ENCODE peak calls at places on chromosome 19, in ten cellular contexts. A is fibroblast of lung, Y is IMR-90, H is astrocyte of the spinal cord, C is uterus, I is A549, V is body of pancreas, F is psoas muscle, Z is coronary artery, S is fibroblast of the aortic adventitia. B is an unnamed sample.

GRCh38 chr19:31330761-31331160 is 18.5 kb downstream of the TSHZ3 start:
- DNase-seq in A (no peak), Y (no peak), H (no peak), C (peak; percentile 24), I (no peak), V (no peak), F (no peak), Z (no peak), S (no peak), B (no peak)

GRCh38 chr19:17246681-17247425 is 1.1 kb upstream of the NR2F6 start:
- DNase-seq in A (peak; percentile 37), Y (peak; percentile 23), H (peak; percentile 43), C (no peak), I (no peak), V (peak; percentile 61), F (peak; percentile 72), Z (no peak), S (peak; percentile 35), B (no peak)

GRCh38 chr19:30047355-30047895 is 105.4 kb downstream of the URI1 start:
- DNase-seq in A (no peak), Y (no peak), H (no peak), C (no peak), I (no peak), V (no peak), F (no peak), Z (no peak), S (no peak), B (no peak)

GRCh38 chr19:40799558-40800338 is 757 bp downstream of the EGLN2 start:
- DNase-seq in A (no peak), Y (no peak), H (no peak), C (peak; percentile 64), I (no peak), V (no peak), F (peak; percentile 76), Z (no peak), S (no peak), B (no peak)

GRCh38 chr19:45442927-45443461 is 19.3 kb upstream of the ERCC1 start:
- DNase-seq in A (peak; percentile 36), Y (peak; percentile 59), H (peak; percentile 41), C (peak; percentile 61), I (no peak), V (no peak), F (no peak), Z (peak; percentile 89), S (peak; percentile 27), B (peak; percentile 64)

GRCh38 chr19:18655173-18655844 is 18.5 kb downstream of the KLHL26 start:
- DNase-seq in A (no peak), Y (no peak), H (no peak), C (no peak), I (no peak), V (no peak), F (no peak), Z (peak; percentile 73), S (no peak), B (no peak)

GRCh38 chr19:15138427-15138826 is 31.2 kb downstream of the SYDE1 start:
- DNase-seq in A (no peak), Y (peak; percentile 58), H (no peak), C (no peak), I (no peak), V (no peak), F (no peak), Z (no peak), S (no peak), B (peak; percentile 36)

GRCh38 chr19:39350156-39350555 is 7.9 kb downstream of the SAMD4B start:
- DNase-seq in A (no peak), Y (no peak), H (no peak), C (no peak), I (no peak), V (no peak), F (no peak), Z (no peak), S (no peak), B (no peak)

GRCh38 chr19:3570619-3571018 is 2.1 kb upstream of the HMG20B start:
- DNase-seq in A (no peak), Y (no peak), H (no peak), C (no peak), I (no peak), V (no peak), F (no peak), Z (no peak), S (no peak), B (no peak)

GRCh38 chr19:34184880-34185491 is 12.7 kb downstream of the LSM14A start:
- DNase-seq in A (no peak), Y (no peak), H (no peak), C (no peak), I (no peak), V (no peak), F (no peak), Z (no peak), S (peak; percentile 38), B (peak; percentile 28)

GRCh38 chr19:16330368-16330801 is 5.8 kb downstream of the KLF2 start:
- DNase-seq in A (peak; percentile 90), Y (peak; percentile 90), H (peak; percentile 87), C (peak; percentile 75), I (peak; percentile 72), V (peak; percentile 63), F (peak; percentile 84), Z (peak; percentile 94), S (peak; percentile 80), B (peak; percentile 92)

GRCh38 chr19:41402010-41402409 is 4.4 kb downstream of the BCKDHA start:
- DNase-seq in A (no peak), Y (no peak), H (no peak), C (no peak), I (no peak), V (no peak), F (no peak), Z (no peak), S (no peak), B (no peak)

GRCh38 chr19:1037553-1038115 is 2.3 kb upstream of the ABCA7 start:
- DNase-seq in A (no peak), Y (no peak), H (no peak), C (no peak), I (no peak), V (no peak), F (no peak), Z (no peak), S (no peak), B (no peak)

GRCh38 chr19:34998777-34999497 is 1.2 kb upstream of the GRAMD1A start:
- DNase-seq in A (no peak), Y (no peak), H (no peak), C (no peak), I (peak; percentile 91), V (no peak), F (peak; percentile 39), Z (no peak), S (no peak), B (no peak)

GRCh38 chr19:13366529-13367143 is 139.6 kb downstream of the CACNA1A start:
- DNase-seq in A (peak; percentile 13), Y (peak; percentile 31), H (peak; percentile 27), C (no peak), I (peak; percentile 20), V (no peak), F (no peak), Z (no peak), S (peak; percentile 52), B (peak; percentile 58)

DNA sequence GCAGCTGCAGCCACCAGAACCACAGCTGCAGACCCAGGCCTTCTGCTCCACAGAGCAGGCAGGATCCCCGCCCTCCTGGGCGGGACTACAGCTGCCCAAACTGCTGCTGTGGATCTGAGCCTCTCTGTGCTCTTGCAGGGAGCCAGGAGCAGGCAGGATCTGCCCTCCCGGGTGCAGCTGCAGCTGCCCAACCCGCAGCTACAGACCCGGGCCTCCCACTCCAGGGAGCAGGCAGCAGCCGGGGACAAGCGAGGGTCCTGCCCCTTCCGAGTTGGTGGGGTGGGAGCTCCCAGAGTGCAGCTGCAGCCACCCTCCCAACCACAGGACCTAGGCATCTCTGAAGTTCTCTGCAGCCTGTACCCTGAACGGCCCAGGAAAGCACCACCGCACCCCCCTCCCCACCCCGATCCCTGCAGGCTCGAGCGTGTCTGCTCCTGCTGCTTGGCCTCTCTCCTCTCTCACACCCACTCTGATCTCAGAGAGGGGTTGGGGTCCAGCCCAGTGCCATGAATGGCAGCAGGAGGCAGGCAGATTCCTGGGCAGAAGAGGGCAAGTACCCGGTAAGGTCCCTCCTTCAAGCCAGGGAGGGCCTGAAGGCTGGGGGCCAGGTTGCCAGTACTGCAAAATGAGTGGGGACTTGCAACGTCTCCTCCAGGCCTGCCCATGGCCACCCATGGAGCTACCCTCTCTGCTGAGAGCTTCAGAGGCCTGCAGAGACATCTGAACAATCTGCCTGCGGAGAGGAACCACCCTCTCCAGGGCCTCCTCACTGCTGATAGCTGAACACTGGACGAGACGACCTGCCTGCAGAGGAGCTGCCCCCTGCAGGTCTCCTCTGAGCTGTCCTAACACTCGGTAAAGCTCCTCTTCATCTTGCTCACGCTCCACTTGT is 16.4 kb upstream of the EMP3 start:
- DNase-seq in A (no peak), Y (no peak), H (no peak), C (no peak), I (no peak), V (no peak), F (no peak), Z (no peak), S (no peak), B (no peak)
- TF ChIP-seq CTCF in A (peak; percentile 34), Y (no peak), H (peak; percentile 46), C (no peak), I (peak; percentile 42), V (no peak), F (peak; percentile 9), Z (no peak), S (peak; percentile 38), B (peak; percentile 30)

GRCh38 chr19:58277197-58277596 is 1.6 kb upstream of the ZNF8 start:
- DNase-seq in A (no peak), Y (no peak), H (no peak), C (no peak), I (no peak), V (no peak), F (no peak), Z (no peak), S (no peak), B (no peak)
- H3K4me3 ChIP-seq in A (no peak overlapping the region), Y (no peak overlapping the region), H (no peak overlapping the region), C (no peak overlapping the region), I (no peak overlapping the region), V (no peak overlapping the region), F (no peak overlapping the region), Z (no peak overlapping the region), S (no peak overlapping the region), B (no peak overlapping the region)

GRCh38 chr19:54969647-54970046 is 3.5 kb downstream of the NLRP2 start:
- DNase-seq in A (no peak), Y (no peak), H (no peak), C (no peak), I (no peak), V (no peak), F (no peak), Z (no peak), S (no peak), B (no peak)

DNA sequence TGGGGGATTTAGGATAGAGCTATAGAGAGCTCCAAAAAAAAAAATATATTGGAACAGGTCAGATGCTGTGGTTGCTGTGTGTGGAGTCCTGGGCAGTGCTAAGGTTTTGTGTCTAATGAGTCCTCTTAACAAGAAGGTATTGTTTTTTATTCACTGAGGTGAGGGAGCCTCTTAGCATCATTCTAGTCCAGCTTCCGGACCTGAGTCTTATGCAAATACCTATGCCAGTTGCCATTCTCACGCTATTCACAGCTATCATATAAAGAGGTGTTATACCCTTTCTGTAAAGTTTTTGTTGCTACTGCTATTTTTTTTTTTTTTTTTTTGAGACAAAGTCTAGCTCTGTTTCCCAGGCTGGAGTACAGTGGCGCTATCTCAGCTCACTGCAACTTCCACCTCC is 1.4 kb downstream of the NLRP2 start:
- DNase-seq in A (no peak), Y (no peak), H (no peak), C (no peak), I (no peak), V (no peak), F (no peak), Z (no peak), S (no peak), B (no peak)
- TF ChIP-seq CTCF in A (no peak), Y (no peak), H (no peak), C (no peak), I (no peak), V (no peak), F (no peak), Z (no peak), S (no peak), B (no peak)

GRCh38 chr19:8269724-8270123 is 38.4 kb downstream of the CD320 start:
- DNase-seq in A (no peak), Y (no peak), H (no peak), C (no peak), I (no peak), V (no peak), F (no peak), Z (no peak), S (no peak), B (no peak)
- H3K4me3 ChIP-seq in A (no peak overlapping the region), Y (no peak overlapping the region), H (no peak overlapping the region), C (no peak overlapping the region), I (no peak overlapping the region), V (no peak overlapping the region), F (no peak overlapping the region), Z (no peak overlapping the region), S (no peak overlapping the region), B (no peak overlapping the region)